ENCODE peak calls at places on chromosomes 16 and 17, in four cellular contexts. T is activated naive CD4-positive, alpha-beta T cell; F is H9; N is mesothelial cell of epicardium. B is an unnamed sample.

GRCh38 chr17:36900130-36900590 is 37.1 kb upstream of the LHX1 start:
- DNase-seq in T (no peak), F (no peak), N (no peak), B (no peak)

GRCh38 chr16:65392831-65393565 is 271.1 kb upstream of the CDH11 start:
- DNase-seq in T (no peak), F (no peak), N (no peak), B (no peak)

GRCh38 chr16:15899538-15900100 is 11.2 kb upstream of the CEP20 start:
- DNase-seq in T (no peak), F (peak; percentile 58), N (no peak), B (no peak)

GRCh38 chr17:74343526-74344284 is 17.7 kb downstream of the KIF19 start:
- DNase-seq in T (no peak), F (no peak), N (no peak), B (peak; percentile 86)

GRCh38 chr16:89034573-89034961 is 57.6 kb upstream of the CBFA2T3 start:
- DNase-seq in T (no peak), F (no peak), N (no peak), B (no peak)

GRCh38 chr17:17840751-17841591 is 4.2 kb upstream of the SREBF1 start:
- DNase-seq in T (no peak), F (peak; percentile 39), N (no peak), B (no peak)

GRCh38 chr16:66658860-66659190 is 37.7 kb downstream of the CMTM4 start:
- DNase-seq in T (no peak), F (no peak), N (no peak), B (no peak)

GRCh38 chr16:90008708-90009145 is 10.5 kb downstream of the DBNDD1 start:
- DNase-seq in T (no peak), F (no peak), N (no peak), B (no peak)

GRCh38 chr16:65318138-65318537 is 196.3 kb upstream of the CDH11 start:
- DNase-seq in T (no peak), F (peak; percentile 42), N (no peak), B (no peak)

GRCh38 chr17:36945959-36946725 is 2.6 kb upstream of the AATF start:
- DNase-seq in T (no peak), F (peak; percentile 65), N (no peak), B (no peak)

GRCh38 chr17:36980281-36980761 is 31.6 kb downstream of the AATF start:
- DNase-seq in T (no peak), F (no peak), N (no peak), B (no peak)

B was measured in D721Med.